ENCODE peak calls at places on chromosomes 16 and 17, in five cellular contexts. H, U, M, D and A are unnamed samples. For H3K4me1, the result is how much of the 10 kb centered on the place peaks cover.

GRCh38 chr17:76246080-76247066 is 6.1 kb upstream of the RNF157 start:
- DNase-seq in H (no peak), U (no peak), M (no peak), D (peak), A (no peak)

GRCh38 chr16:28574925-28575324 is 21.2 kb downstream of the SGF29 start:
- DNase-seq in H (no peak), U (no peak), M (no peak), D (no peak), A (no peak)

GRCh38 chr16:2022723-2023097 is 3.1 kb downstream of the NPW start:
- DNase-seq in H (no peak), U (no peak), M (peak), D (peak), A (no peak)

GRCh38 chr17:74992223-74992622 is 4.8 kb downstream of the CDR2L start:
- DNase-seq in H (no peak), U (no peak), M (no peak), D (no peak), A (no peak)

GRCh38 chr17:48544356-48545021 is 420 bp downstream of the HOXB2 start:
- DNase-seq in H (peak), U (peak), M (peak), D (no peak), A (peak)

GRCh38 chr17:64385187-64386083 is 5.2 kb downstream of the PECAM1 start:
- DNase-seq in H (peak), U (peak), M (peak), D (no peak), A (no peak)

GRCh38 chr17:11178576-11178975 is 62.4 kb upstream of the SHISA6 start:
- DNase-seq in H (no peak), U (no peak), M (no peak), D (no peak), A (no peak)

GRCh38 chr16:88102597-88102996 is 151.4 kb downstream of the BANP start:
- DNase-seq in H (no peak), U (no peak), M (no peak), D (no peak), A (no peak)

GRCh38 chr17:83046759-83047478 is 32.5 kb upstream of the METRNL start:
- DNase-seq in H (no peak), U (no peak), M (no peak), D (no peak), A (no peak)

GRCh38 chr17:45410144-45411091 is 22.3 kb downstream of the ARHGAP27 start:
- DNase-seq in H (no peak), U (peak), M (no peak), D (peak), A (no peak)

GRCh38 chr17:58630883-58631522 is 60.8 kb downstream of the TEX14 start:
- DNase-seq in H (peak), U (no peak), M (no peak), D (no peak), A (peak)

GRCh38 chr16:85888405-85889331 is 10.3 kb upstream of the IRF8 start:
- DNase-seq in H (peak), U (peak), M (no peak), D (peak), A (no peak)

GRCh38 chr17:6124856-6125255 is 54.7 kb downstream of the WSCD1 start:
- DNase-seq in H (no peak), U (no peak), M (no peak), D (no peak), A (no peak)

GRCh38 chr16:22923491-22923890 is 109.5 kb downstream of the HS3ST2 start:
- DNase-seq in H (no peak), U (no peak), M (no peak), D (no peak), A (no peak)

GRCh38 chr16:30647274-30647571 is 3.5 kb upstream of the PRR14 start:
- DNase-seq in H (no peak), U (no peak), M (no peak), D (no peak), A (no peak)

GRCh38 chr17:980406-981291 is 1.1 kb upstream of the NXN start:
- DNase-seq in H (peak), U (peak), M (peak), D (peak), A (peak)

GRCh38 chr17:53150101-53150698 is 672.5 kb upstream of the KIF2B start:
- DNase-seq in H (no peak), U (no peak), M (no peak), D (peak), A (no peak)

GRCh38 chr16:86018487-86018886 is 119.5 kb downstream of the IRF8 start:
- DNase-seq in H (no peak), U (no peak), M (no peak), D (no peak), A (no peak)

GRCh38 chr16:56672761-56673536 is 3.3 kb downstream of the MT1H start:
- DNase-seq in H (no peak), U (no peak), M (no peak), D (no peak), A (no peak)

GRCh38 chr17:83193336-83194188 is 114.2 kb downstream of the METRNL start:
- DNase-seq in H (no peak), U (no peak), M (peak), D (peak), A (no peak)

GRCh38 chr17:50559674-50560184 is 786 bp upstream of the CACNA1G start:
- DNase-seq in H (no peak), U (no peak), M (peak), D (no peak), A (peak)

GRCh38 chr16:79093554-79093967 is 507.0 kb downstream of the MAF start:
- DNase-seq in H (no peak), U (peak), M (no peak), D (no peak), A (peak)

GRCh38 chr17:65061621-65062020 is 5.1 kb upstream of the GNA13 start:
- DNase-seq in H (peak), U (no peak), M (no peak), D (no peak), A (no peak)

GRCh38 chr17:44093231-44093900 is 22.8 kb downstream of the G6PC3 start:
- DNase-seq in H (no peak), U (no peak), M (no peak), D (no peak), A (no peak)

GRCh38 chr17:32777436-32777835 is 99.5 kb downstream of the MYO1D start:
- DNase-seq in H (no peak), U (no peak), M (no peak), D (no peak), A (no peak)

GRCh38 chr17:15087946-15088345 is 177.2 kb downstream of the PMP22 start:
- DNase-seq in H (no peak), U (no peak), M (no peak), D (no peak), A (no peak)

GRCh38 chr16:70694088-70694487 is 8.2 kb upstream of the MTSS2 start:
- DNase-seq in H (peak), U (no peak), M (peak), D (no peak), A (no peak)

GRCh38 chr16:54933281-54934150 is 2.9 kb downstream of the IRX5 start:
- DNase-seq in H (no peak), U (no peak), M (no peak), D (no peak), A (no peak)

GRCh38 chr17:70405492-70406220 is 236.3 kb downstream of the KCNJ2 start:
- DNase-seq in H (peak), U (no peak), M (no peak), D (no peak), A (no peak)

GRCh38 chr17:38469875-38470274 is 41.6 kb downstream of the ARHGAP23 start:
- DNase-seq in H (peak), U (no peak), M (peak), D (no peak), A (no peak)

GRCh38 chr16:9212621-9213020 is 121.2 kb downstream of the HAPSTR1 start:
- DNase-seq in H (no peak), U (no peak), M (no peak), D (no peak), A (no peak)

GRCh38 chr17:81192386-81193050 is 26.5 kb upstream of the AATK start:
- DNase-seq in H (no peak), U (no peak), M (no peak), D (no peak), A (no peak)

GRCh38 chr17:46010597-46011186 is 11.6 kb downstream of the STH start:
- DNase-seq in H (no peak), U (no peak), M (no peak), D (no peak), A (no peak)

DNA sequence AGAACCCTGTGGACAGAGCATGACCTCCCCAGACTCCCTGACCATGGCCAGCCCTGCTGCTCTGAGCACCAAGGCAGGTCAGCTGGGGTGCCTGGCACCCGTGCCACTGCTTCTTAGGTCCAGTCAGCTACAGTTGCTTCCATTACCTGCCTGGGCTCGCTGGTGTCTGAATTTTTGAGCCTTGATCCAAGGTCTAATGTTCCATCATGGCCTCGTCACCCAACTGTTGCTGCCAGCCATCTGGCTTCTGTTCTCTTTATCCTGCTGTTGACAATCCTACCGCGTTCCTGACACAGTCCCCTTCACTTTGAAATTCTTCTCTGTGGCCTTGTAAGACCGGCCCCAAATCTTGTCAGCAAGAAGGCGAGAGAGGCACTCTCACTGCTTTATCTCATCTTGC is 16.7 kb downstream of the GLYR1 start:
- DNase-seq in H (no peak), U (no peak), M (no peak), D (no peak), A (no peak)
- H3K4me1 ChIP-seq in H (under half), U (under half), M (under half), D (under half), A (under half)

DNA sequence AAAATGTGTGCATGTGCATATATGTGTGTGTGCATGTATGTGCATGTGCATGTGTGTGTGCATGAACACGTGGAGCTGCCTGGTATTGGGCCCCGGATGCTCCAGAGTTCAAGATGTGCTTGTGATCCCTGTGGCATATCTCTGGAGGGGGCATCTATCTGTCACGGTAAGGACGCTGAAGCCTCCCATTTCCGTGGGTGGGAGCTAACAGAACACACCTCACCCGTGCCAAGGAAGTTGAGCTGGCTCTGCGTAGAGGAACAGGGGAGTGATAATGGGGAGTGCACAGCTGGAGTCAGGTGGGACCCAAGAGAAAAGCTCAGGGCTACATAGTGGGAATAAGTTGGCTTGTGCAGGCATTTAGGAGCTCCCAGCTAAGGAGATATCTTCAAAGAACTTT is 12.7 kb downstream of the ELMO3 start:
- DNase-seq in H (no peak), U (no peak), M (no peak), D (no peak), A (no peak)
- H3K4me1 ChIP-seq in H (under half), U (under half), M (under half), D (under half), A (under half)

DNA sequence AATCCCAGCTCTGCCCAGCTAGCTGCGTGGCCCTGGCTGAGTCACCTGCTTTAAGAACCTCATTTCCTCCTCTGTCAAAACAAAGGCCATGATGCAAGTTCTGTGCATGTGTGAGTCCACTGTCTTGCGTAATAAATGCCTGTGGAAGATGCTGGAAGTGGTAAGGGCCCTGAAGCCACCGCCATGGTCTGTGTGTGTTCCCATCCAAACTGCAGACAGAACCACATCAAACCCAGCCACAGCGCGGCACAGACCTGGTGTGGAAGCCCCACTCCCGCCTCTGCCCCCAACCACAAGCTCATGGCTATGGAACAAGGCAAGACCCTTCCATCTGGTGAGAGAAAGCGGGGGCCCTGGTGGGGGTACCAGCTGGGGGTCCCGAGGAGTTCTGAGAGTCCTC is 26.0 kb downstream of the NECAB2 start:
- DNase-seq in H (no peak), U (no peak), M (no peak), D (no peak), A (no peak)
- H3K4me1 ChIP-seq in H (under half), U (under half), M (under half), D (under half), A (under half)

GRCh38 chr16:64408699-64409098 is 713.2 kb downstream of the CDH11 start:
- DNase-seq in H (no peak), U (no peak), M (no peak), D (peak), A (no peak)
- H3K4me1 ChIP-seq in H (under half), U (under half), M (under half), D (under half), A (under half)

GRCh38 chr17:19386276-19386863 is 620 bp downstream of the MFAP4 start:
- DNase-seq in H (peak), U (no peak), M (peak), D (no peak), A (no peak)
- H3K4me1 ChIP-seq in H (under half), U (under half), M (under half), D (under half), A (under half)

DNA sequence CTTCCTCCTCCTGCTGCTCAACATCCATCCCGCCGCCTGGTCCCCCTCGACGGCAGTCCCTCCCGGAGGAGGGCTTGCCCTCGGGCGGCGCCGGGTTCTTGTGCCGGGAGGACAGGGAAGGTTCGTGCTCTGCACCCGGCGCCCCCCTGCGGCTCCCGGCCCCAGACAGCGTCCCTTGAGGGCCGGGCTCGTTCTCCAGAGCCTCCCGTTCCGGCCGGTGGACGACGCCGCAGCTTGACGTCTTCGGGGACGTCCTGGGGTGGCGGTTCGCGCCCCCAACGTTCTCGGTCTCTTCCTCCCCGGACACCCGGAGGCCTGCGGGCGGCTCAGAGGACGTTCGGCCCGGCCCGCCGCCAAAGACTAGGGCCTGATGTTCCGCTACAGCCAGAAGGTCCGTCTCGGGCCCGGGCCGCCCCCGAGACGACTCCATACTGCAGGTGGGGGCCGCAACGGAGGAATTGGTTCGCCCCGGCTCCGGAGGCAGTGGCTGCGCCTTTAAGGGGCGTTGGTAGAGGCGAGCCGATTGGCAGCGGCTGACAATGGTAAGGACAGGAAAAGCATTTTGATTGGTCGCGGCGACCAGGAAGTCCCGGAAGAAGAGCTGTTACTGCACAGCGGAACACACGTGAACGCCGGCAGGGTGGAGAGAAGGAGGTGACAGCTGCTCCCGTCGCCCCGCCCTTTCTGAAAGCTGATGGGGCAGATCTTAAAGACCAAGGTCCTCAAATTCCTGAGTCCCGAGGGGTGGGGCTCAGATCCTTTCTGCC is at the start of gene BORCS6:
- DNase-seq in H (peak), U (peak), M (peak), D (peak), A (peak)
- H3K4me1 ChIP-seq in H (under half), U (under half), M (under half), D (under half), A (under half)

DNA sequence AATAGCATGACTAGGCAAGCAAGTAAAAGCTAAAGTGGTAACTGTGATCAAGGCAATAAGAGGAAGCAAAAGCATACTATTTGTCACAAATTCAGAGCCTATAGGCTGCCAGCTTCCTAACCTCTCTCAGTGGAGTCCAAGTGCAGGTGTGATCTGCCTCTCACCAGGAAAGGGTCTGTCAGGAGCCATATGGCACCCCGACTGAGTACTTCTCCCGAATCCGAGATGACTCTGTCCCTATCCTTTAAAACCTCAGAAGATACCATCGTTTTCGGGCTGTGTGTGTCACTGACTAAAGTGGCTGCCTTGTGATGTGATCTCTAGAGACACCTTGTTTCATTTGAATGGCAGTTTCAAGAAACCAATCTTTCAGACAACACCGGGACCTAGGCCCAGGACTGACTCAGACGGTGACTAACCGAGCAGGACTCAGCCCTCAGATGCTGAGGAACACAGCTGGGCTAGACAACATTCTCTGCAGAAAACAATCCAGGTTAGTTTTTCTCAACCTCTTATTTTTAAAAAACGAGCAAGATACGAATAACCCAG is 63.6 kb downstream of the SMG6 start:
- DNase-seq in H (peak), U (no peak), M (peak), D (peak), A (no peak)
- H3K4me1 ChIP-seq in H (half or more), U (under half), M (under half), D (under half), A (under half)

DNA sequence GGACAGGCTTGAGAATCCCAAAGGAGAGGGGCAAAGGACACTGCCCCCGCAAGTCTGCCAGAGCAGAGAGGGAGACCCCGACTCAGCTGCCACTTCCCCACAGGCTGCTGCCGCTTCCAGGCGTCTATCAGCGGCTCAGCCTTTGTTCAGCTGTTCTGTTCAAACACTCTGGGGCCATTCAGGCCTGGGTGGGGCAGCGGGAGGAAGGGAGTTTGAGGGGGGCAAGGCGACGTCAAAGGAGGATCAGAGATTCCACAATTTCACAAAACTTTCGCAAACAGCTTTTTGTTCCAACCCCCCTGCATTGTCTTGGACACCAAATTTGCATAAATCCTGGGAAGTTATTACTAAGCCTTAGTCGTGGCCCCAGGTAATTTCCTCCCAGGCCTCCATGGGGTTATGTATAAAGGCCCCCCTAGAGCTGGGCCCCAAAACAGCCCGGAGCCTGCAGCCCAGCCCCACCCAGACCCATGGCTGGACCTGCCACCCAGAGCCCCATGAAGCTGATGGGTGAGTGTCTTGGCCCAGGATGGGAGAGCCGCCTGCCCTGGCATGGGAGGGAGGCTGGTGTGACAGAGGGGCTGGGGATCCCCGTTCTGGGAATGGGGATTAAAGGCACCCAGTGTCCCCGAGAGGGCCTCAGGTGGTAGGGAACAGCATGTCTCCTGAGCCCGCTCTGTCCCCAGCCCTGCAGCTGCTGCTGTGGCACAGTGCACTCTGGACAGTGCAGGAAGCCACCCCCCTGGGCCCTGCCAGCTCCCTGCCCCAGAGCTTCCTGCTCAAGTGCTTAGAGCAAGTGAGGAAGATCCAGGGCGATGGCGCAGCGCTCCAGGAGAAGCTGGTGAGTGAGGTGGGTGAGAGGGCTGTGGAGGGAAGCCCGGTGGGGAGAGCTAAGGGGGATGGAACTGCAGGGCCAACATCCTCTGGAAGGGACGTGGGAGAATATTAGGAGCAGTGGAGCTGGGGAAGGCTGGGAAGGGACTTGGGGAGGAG is at the start of gene CSF3:
- DNase-seq in H (no peak), U (no peak), M (peak), D (no peak), A (no peak)
- H3K4me1 ChIP-seq in H (under half), U (under half), M (under half), D (under half), A (under half)

GRCh38 chr16:59686405-59686804 is 952.3 kb upstream of the GOT2 start:
- DNase-seq in H (no peak), U (no peak), M (no peak), D (no peak), A (no peak)
- H3K4me1 ChIP-seq in H (under half), U (under half), M (under half), D (under half), A (under half)